ENCODE peak calls at places on chromosomes 4 and X, in ten cellular contexts. J is brain microvascular endothelial cell, Q is lower leg skin, C is psoas muscle, I is kidney, E is endodermal cell, O is astrocyte, P is fibroblast of lung, N is pancreas, M is HCT116. K is an unnamed sample.

GRCh38 chr4:152594981-152595916 is 59.4 kb upstream of the FBXW7 start:
- DNase-seq in J (no peak), Q (no peak), C (no peak), I (no peak), E (no peak), O (no peak), P (no peak), N (no peak), M (no peak), K (no peak)

GRCh38 chr4:73311428-73311827 is 52.8 kb upstream of the ANKRD17 start:
- DNase-seq in J (no peak), Q (no peak), C (no peak), I (no peak), E (no peak), O (peak; percentile 18), P (peak; percentile 41), N (no peak), M (peak; percentile 8), K (peak; percentile 17)

GRCh38 chr4:68021185-68021584 is 57.9 kb upstream of the TMPRSS11A start:
- DNase-seq in J (no peak), Q (no peak), C (no peak), I (no peak), E (no peak), O (peak; percentile 83), P (peak; percentile 86), N (no peak), M (peak; percentile 51), K (no peak)

GRCh38 chr4:114864060-114864459 is 249.4 kb downstream of the NDST4 start:
- DNase-seq in J (no peak), Q (no peak), C (no peak), I (no peak), E (no peak), O (no peak), P (no peak), N (no peak), M (no peak), K (no peak)

GRCh38 chrX:45743081-45743533 is 542.4 kb upstream of the DIPK2B start:
- DNase-seq in J (peak; percentile 46), Q (no peak), C (no peak), I (no peak), E (peak; percentile 56), O (peak; percentile 52), P (peak; percentile 65), N (no peak), M (peak; percentile 76), K (no peak)

GRCh38 chrX:24410514-24411189 is 50.2 kb downstream of the SUPT20HL1 start:
- DNase-seq in J (no peak), Q (no peak), C (no peak), I (no peak), E (no peak), O (no peak), P (no peak), N (no peak), M (no peak), K (no peak)

GRCh38 chr4:37245391-37245954 is 930 bp downstream of the NWD2 start:
- DNase-seq in J (no peak), Q (no peak), C (no peak), I (no peak), E (peak; percentile 66), O (no peak), P (no peak), N (peak; percentile 25), M (no peak), K (no peak)

GRCh38 chr4:38073596-38074234 is 113.5 kb downstream of the PTTG2 start:
- DNase-seq in J (no peak), Q (no peak), C (no peak), I (no peak), E (no peak), O (no peak), P (no peak), N (no peak), M (no peak), K (no peak)

DNA sequence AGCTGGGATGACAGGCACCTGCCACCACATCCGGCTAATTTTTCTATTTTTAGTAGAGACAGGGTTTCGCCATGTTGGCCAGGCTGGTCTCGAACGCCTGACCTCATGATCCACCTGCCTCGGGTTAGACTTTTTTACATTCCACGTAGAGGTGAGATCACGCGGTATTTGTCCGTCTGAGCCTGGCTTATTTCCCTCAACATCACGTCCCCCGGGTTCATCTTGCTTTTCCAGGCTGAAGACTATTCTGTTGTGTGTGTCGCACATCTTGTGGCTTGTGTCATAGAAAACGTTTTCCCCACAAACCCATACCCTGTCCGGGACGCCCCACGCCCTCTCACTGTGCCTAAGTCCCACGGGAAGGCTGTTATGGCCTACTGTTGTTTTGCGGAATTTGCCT is 185.3 kb downstream of the CRLF2 start:
- DNase-seq in J (no peak), Q (no peak), C (no peak), I (no peak), E (no peak), O (no peak), P (no peak), N (no peak), M (no peak), K (no peak)
- H3K4me3 ChIP-seq in J (no peak overlapping the region), Q (no peak overlapping the region), C (no peak overlapping the region), I (no peak overlapping the region), E (no peak overlapping the region), O (no peak overlapping the region), P (no peak overlapping the region), N (no peak overlapping the region), M (no peak overlapping the region), K (no peak overlapping the region)

GRCh38 chr4:932713-933070 is 432 bp downstream of the TMEM175 start:
- DNase-seq in J (no peak), Q (no peak), C (no peak), I (peak; percentile 62), E (no peak), O (peak; percentile 32), P (no peak), N (no peak), M (no peak), K (no peak)

GRCh38 chr4:930827-931193 is 1.3 kb downstream of the GAK start:
- DNase-seq in J (no peak), Q (peak; percentile 58), C (no peak), I (peak; percentile 44), E (peak; percentile 22), O (no peak), P (no peak), N (no peak), M (no peak), K (no peak)

GRCh38 chr4:929970-930625 is 2.0 kb downstream of the GAK start:
- DNase-seq in J (no peak), Q (peak; percentile 43), C (no peak), I (no peak), E (peak; percentile 36), O (no peak), P (no peak), N (no peak), M (no peak), K (no peak)

GRCh38 chr4:931194-931959 is 739 bp downstream of the GAK start:
- DNase-seq in J (peak; percentile 21), Q (peak; percentile 90), C (no peak), I (peak; percentile 87), E (no peak), O (peak; percentile 25), P (peak; percentile 41), N (no peak), M (no peak), K (no peak)

DNA sequence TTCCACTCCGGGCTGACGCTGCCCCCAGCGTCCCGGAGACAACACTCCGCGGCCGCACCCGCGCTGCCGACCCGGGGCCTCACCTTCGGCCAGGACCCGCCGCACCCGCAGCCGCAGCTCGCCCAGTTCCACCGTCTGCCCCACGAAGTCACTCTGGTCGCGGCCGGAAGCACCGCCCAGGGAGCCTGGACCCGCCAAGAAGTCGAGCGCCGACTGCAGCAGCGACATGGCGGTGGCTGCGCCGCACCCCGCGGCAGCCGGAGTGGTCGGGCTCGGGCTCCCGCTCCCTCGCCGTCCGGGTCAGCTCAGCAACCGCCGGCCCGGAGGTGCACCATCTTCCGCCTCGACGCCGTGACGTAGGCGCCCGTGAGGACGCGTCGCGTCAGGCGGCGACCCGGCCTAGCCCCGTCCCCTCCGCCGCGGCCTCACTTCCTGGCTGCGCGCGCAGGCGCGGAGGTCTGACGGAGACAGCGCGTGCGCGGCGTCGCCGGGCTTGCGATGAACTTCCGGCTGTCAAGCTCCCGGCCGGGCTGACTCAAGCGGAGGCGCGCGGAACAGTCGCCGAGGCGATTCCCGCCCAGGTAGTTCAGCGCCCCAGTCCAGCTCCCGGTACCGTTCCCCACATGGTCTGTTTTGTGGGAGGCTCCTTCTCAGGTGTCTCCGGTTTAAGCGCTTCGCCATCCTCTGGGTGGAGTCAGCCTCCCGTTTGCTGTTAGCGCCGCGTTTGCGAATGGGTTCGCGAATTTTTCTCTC is at the start of the genes GAK and TMEM175:
- DNase-seq in J (peak; percentile 88), Q (peak; percentile 99), C (peak; percentile 96), I (peak; percentile 98), E (peak; percentile 98), O (peak; percentile 79), P (peak; percentile 90), N (peak; percentile 98), M (peak; percentile 91), K (peak; percentile 51)
- TF ChIP-seq CTCF in J (no peak), Q (no peak), C (no peak), I (no peak), E (no peak), O (no peak), P (no peak), N (no peak), M (no peak), K (no peak)

GRCh38 chr4:18686338-18687039 is 664.9 kb upstream of the LCORL start:
- DNase-seq in J (peak; percentile 31), Q (no peak), C (no peak), I (no peak), E (no peak), O (peak; percentile 26), P (peak; percentile 37), N (no peak), M (no peak), K (no peak)

GRCh38 chr4:18695733-18696527 is 674.4 kb upstream of the LCORL start:
- DNase-seq in J (no peak), Q (no peak), C (no peak), I (no peak), E (peak; percentile 43), O (no peak), P (no peak), N (no peak), M (no peak), K (no peak)

GRCh38 chr4:18689308-18689915 is 667.9 kb upstream of the LCORL start:
- DNase-seq in J (peak; percentile 76), Q (no peak), C (no peak), I (no peak), E (peak; percentile 88), O (peak; percentile 23), P (peak; percentile 40), N (no peak), M (peak; percentile 44), K (peak; percentile 34)

DNA sequence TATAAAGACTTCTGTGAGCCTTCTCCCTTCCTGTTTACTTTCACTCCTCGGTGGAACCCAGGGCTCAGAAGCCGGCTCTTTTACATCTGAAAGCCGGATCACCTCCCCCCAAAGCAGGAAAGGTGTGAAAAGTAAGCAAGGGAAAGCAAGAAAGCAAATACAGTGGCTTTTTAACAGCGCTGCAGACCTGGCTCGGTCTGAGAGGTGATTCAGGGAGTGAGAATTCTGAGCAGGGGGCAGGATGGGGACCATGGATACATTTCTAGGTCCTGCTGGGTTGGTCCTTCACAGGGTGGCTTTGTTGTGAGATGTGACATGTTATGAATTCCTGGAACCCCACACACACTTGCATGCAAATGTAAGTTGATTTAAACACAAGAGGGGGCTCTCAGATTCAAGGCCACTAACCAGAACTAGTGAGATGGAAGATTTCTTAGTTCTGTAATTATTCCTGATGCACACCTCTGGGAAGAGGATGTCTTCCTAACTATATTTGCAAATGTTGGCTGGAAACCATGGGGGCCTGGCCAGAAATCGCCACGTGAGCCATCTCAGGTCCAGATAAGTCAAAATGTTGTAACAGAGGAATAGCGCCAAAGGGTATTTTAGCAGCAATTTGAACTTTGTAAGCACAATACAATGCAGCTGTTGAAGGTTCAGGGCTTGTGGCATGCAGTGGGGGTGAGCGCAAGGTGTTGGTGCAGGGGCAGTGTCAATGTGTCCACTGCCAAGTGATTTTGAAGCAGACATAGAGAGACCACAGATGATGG is 670.1 kb upstream of the LCORL start:
- DNase-seq in J (no peak), Q (no peak), C (no peak), I (no peak), E (peak; percentile 95), O (no peak), P (peak; percentile 3), N (no peak), M (no peak), K (no peak)
- H3K4me3 ChIP-seq in J (no peak overlapping the region), Q (no peak overlapping the region), C (no peak overlapping the region), I (no peak overlapping the region), E (no peak overlapping the region), O (no peak overlapping the region), P (no peak overlapping the region), N (no peak overlapping the region), M (no peak overlapping the region), K (no peak overlapping the region)

DNA sequence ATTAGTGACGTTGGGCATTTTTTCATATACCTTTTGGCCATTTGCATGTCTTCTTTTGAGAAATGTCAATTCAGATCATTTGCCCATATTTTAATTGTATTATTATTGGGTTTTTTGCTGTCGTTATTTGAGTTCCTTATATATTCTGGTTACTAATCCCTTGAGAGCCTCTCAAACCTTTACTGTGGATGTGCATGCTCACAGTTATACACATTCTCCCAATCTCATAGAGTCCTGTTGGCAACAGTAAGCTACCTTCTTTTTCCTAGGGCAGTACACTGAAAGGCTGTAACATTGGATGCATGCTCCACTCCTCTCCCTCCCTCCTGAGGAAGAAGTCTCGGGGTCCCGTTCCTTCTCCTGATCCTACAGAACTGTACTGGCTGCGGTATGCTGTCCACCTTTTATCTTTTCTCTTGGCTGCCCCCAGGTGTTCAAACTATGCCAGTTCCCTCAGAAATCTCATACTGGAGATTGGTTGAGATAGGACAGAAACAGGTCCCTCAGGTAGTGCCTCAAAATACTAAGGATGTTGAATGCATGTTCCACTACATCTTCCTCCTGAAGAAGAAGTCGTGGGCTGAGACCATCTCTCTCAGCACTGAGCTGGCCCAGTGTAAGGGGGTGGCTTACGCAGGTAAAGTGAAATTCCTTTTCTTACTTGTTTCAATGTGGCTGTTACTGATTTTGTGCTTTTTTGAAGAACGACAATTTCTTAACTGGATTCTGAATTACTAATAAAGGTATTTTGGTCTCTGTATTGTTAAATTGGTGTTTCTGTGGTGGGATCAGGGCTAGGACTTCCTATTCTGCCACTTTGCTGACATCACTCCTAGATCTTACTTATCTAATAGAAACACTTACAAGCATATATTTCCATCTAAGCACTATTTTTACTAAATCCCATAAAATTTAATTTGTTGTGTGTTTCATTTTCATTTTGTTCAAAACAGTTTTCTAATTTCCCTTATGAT is 145.4 kb upstream of the HUWE1 start:
- DNase-seq in J (peak; percentile 24), Q (peak; percentile 65), C (no peak), I (no peak), E (peak; percentile 78), O (peak; percentile 2), P (peak; percentile 16), N (no peak), M (peak; percentile 28), K (no peak)
- TF ChIP-seq CTCF in J (peak; percentile 63), Q (no peak), C (no peak), I (no peak), E (peak; percentile 67), O (peak; percentile 28), P (peak; percentile 23), N (peak; percentile 16), M (peak; percentile 50), K (no peak)